ENCODE peak calls at places on chromosomes 1 and 21, in nine cellular contexts. J is right lobe of liver, C is spleen, F is foreskin keratinocyte, E is stomach, M is psoas muscle, S is GM23338, Z is pancreas, D is neuronal stem cell. W is an unnamed sample.

GRCh38 chr1:230982698-230983097 is 3.8 kb downstream of the ARV1 start:
- DNase-seq in J (no peak), C (no peak), F (no peak), E (no peak), M (no peak), S (no peak), Z (no peak), D (no peak), W (no peak)

GRCh38 chr1:78060857-78061563 is 15.2 kb downstream of the GIPC2 start:
- DNase-seq in J (no peak), C (no peak), F (peak; percentile 70), E (no peak), M (no peak), S (peak; percentile 26), Z (no peak), D (no peak), W (no peak)

GRCh38 chr1:220786337-220787068 is at the start of gene MTARC1:
- DNase-seq in J (peak; percentile 98), C (peak; percentile 90), F (no peak), E (peak; percentile 85), M (peak; percentile 72), S (peak; percentile 88), Z (peak; percentile 86), D (peak; percentile 67), W (no peak)

GRCh38 chr1:51329443-51330325 is 678 bp downstream of the TTC39A start:
- DNase-seq in J (peak; percentile 92), C (no peak), F (no peak), E (peak; percentile 94), M (no peak), S (no peak), Z (peak; percentile 84), D (no peak), W (no peak)

GRCh38 chr21:31577280-31577679 is 82.2 kb upstream of the SOD1 start:
- DNase-seq in J (no peak), C (no peak), F (no peak), E (no peak), M (no peak), S (no peak), Z (no peak), D (no peak), W (no peak)

GRCh38 chr1:94336991-94337390 is 81.2 kb upstream of the ABCD3 start:
- DNase-seq in J (no peak), C (no peak), F (no peak), E (no peak), M (no peak), S (no peak), Z (no peak), D (no peak), W (no peak)

GRCh38 chr1:37096523-37096922 is 62.2 kb upstream of the GRIK3 start:
- DNase-seq in J (no peak), C (no peak), F (no peak), E (no peak), M (no peak), S (peak; percentile 79), Z (no peak), D (no peak), W (no peak)

GRCh38 chr1:59333626-59334277 is 36.9 kb downstream of the FGGY start:
- DNase-seq in J (no peak), C (no peak), F (peak; percentile 28), E (no peak), M (no peak), S (no peak), Z (no peak), D (no peak), W (no peak)

GRCh38 chr1:145824499-145824842 is 471 bp downstream of the POLR3C start:
- DNase-seq in J (no peak), C (no peak), F (no peak), E (no peak), M (no peak), S (no peak), Z (no peak), D (no peak), W (no peak)

GRCh38 chr1:109379422-109379821 is 18.3 kb downstream of the SORT1 start:
- DNase-seq in J (no peak), C (no peak), F (no peak), E (no peak), M (no peak), S (no peak), Z (no peak), D (no peak), W (no peak)

GRCh38 chr1:229664133-229664689 is 38.2 kb downstream of the URB2 start:
- DNase-seq in J (no peak), C (peak; percentile 89), F (peak; percentile 74), E (peak; percentile 52), M (peak; percentile 24), S (no peak), Z (peak; percentile 66), D (no peak), W (peak; percentile 77)

GRCh38 chr1:14437410-14437913 is 161.0 kb upstream of the KAZN start:
- DNase-seq in J (no peak), C (no peak), F (no peak), E (no peak), M (no peak), S (no peak), Z (no peak), D (no peak), W (no peak)

GRCh38 chr1:154599658-154600057 is 8.3 kb downstream of the ADAR start:
- DNase-seq in J (no peak), C (no peak), F (no peak), E (no peak), M (no peak), S (no peak), Z (no peak), D (no peak), W (no peak)

DNA sequence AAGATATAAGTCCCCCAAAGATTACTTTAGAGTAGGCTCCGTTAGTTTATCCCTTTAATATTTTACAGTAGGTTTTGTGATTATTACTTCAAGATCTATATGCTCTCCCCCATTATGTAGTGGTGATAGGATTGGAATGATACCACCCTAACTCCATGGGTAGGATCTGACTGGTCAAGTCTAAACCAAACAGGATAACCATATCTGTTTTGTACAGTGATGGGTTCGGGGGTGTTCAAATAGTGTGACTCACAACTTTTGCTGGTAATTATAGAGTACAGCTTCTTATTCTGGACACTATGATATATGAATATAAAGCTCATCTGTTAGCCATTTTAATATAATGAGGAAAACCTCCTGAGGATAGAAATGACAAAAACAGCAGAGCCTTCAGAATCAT is 85.8 kb upstream of the GFI1 start:
- DNase-seq in J (no peak), C (no peak), F (no peak), E (no peak), M (no peak), S (no peak), Z (no peak), D (no peak), W (no peak)
- H3K4me1 ChIP-seq in J (no peaks in the 10 kb centered on the region), C (no peaks in the 10 kb centered on the region), F (peaks cover 9% of the 10 kb centered on the region), E (no peaks in the 10 kb centered on the region), M (no peaks in the 10 kb centered on the region), S (no peaks in the 10 kb centered on the region), Z (no peaks in the 10 kb centered on the region), D (peaks cover 5% of the 10 kb centered on the region), W (no peaks in the 10 kb centered on the region)

GRCh38 chr1:237166031-237166430 is 124.0 kb downstream of the RYR2 start:
- DNase-seq in J (no peak), C (no peak), F (no peak), E (no peak), M (no peak), S (no peak), Z (no peak), D (no peak), W (no peak)
- H3K4me1 ChIP-seq in J (no peaks in the 10 kb centered on the region), C (no peaks in the 10 kb centered on the region), F (no peaks in the 10 kb centered on the region), E (no peaks in the 10 kb centered on the region), M (no peaks in the 10 kb centered on the region), S (peaks cover 27% of the 10 kb centered on the region), Z (no peaks in the 10 kb centered on the region), D (no peaks in the 10 kb centered on the region), W (no peaks in the 10 kb centered on the region)

DNA sequence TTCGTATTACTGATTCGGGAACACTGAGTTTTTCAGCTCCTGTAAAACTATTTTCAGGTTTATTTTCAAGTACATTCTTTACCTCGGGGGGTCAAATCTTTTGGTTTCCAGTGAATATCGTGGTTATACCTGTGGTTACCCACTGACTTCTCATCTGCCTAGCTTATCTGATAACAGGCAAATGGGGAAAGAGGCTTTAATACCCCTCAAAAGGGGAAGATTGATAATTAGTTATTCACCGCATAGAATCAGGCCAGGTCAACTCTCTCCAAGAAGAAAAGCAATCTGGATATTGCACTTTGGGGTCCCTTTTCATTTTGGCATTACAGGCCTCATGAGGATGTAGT is 23.0 kb downstream of the RUNX1 start:
- DNase-seq in J (no peak), C (no peak), F (no peak), E (no peak), M (no peak), S (no peak), Z (no peak), D (no peak), W (no peak)
- H3K4me1 ChIP-seq in J (no peaks in the 10 kb centered on the region), C (peaks cover 61% of the 10 kb centered on the region), F (peaks cover 18% of the 10 kb centered on the region), E (peaks cover 6% of the 10 kb centered on the region), M (peaks cover 4% of the 10 kb centered on the region), S (peaks cover 25% of the 10 kb centered on the region), Z (no peaks in the 10 kb centered on the region), D (peaks cover 3% of the 10 kb centered on the region), W (peaks cover 87% of the 10 kb centered on the region)

GRCh38 chr1:30738040-30738441 is 14.7 kb upstream of the MATN1 start:
- DNase-seq in J (no peak), C (no peak), F (no peak), E (no peak), M (no peak), S (peak; percentile 56), Z (no peak), D (no peak), W (no peak)

GRCh38 chr1:30740251-30740951 is 17.0 kb upstream of the MATN1 start:
- DNase-seq in J (no peak), C (no peak), F (no peak), E (no peak), M (no peak), S (no peak), Z (no peak), D (no peak), W (no peak)

GRCh38 chr1:30739601-30740000 is 16.2 kb upstream of the MATN1 start:
- DNase-seq in J (no peak), C (no peak), F (no peak), E (no peak), M (no peak), S (no peak), Z (no peak), D (no peak), W (no peak)

GRCh38 chr1:30737357-30738039 is 14.1 kb upstream of the MATN1 start:
- DNase-seq in J (no peak), C (no peak), F (no peak), E (no peak), M (no peak), S (no peak), Z (no peak), D (no peak), W (no peak)

DNA sequence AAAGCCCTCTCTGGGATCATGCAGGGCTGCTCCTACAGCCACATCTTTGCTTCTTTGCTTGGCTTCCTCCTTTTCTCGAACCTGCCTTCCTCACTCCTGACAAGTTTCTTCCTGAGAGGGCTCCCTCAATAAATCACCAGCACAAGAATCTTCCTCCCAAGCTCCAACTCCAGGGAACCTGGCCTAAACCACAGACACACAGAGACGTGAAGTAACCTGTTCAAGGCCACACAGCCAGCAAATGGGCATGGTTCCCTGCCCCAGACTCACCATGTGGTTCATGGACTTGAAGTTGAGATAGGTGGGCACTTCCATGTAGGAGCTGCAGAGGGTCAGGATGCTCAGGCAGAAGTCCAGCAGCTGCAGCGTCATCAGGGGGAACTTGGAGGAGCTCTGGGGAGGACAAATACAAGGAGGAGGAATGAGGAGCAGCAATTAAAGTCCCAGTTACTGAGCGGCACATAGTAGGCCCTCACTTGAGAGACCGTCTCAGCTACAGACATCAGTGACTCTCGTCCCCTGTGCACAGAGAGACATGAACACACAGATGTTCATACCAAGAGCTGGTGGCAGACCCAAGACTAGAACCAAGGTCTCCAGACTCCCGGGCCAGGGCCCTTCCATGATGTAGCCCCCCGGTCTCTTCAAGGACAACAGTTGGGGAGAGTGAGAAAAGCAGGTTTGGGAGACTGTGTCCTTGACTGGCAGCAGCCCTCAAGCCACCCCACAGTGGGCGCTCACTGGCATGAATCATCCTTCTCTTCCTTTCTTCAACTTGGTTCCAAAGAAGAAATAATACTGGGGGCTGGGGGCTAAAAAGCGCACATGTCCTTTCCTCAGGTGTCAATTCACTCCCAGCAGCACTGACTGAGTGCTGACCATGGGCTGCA is 15.5 kb upstream of the MATN1 start:
- DNase-seq in J (no peak), C (no peak), F (no peak), E (no peak), M (no peak), S (no peak), Z (no peak), D (no peak), W (no peak)
- H3K4me1 ChIP-seq in J (no peaks in the 10 kb centered on the region), C (peaks cover 47% of the 10 kb centered on the region), F (peaks cover 13% of the 10 kb centered on the region), E (no peaks in the 10 kb centered on the region), M (no peaks in the 10 kb centered on the region), S (no peaks in the 10 kb centered on the region), Z (no peaks in the 10 kb centered on the region), D (peaks cover 2% of the 10 kb centered on the region), W (peaks cover 47% of the 10 kb centered on the region)

W was measured in CD8-positive, alpha-beta T cell.